ENCODE peak calls at places on chromosomes 12 and 14, in six cellular contexts. I, N, Q, D, S and J are unnamed samples.

GRCh38 chr12:24255920-24256635 is 306.6 kb upstream of the SOX5 start:
- DNase-seq in D (no peak), N (peak), S (no peak), Q (no peak), I (no peak), J (no peak)

GRCh38 chr14:90578283-90578985 is 181.6 kb downstream of the CALM1 start:
- DNase-seq in S (no peak), Q (no peak), D (no peak), I (no peak), N (no peak), J (no peak)

GRCh38 chr12:64229240-64229639 is 7.1 kb upstream of the KICS2 start:
- DNase-seq in D (no peak), N (no peak), Q (no peak), I (no peak), S (no peak), J (no peak)

GRCh38 chr14:100778078-100778927 is 47.6 kb upstream of the MEG3 start:
- DNase-seq in I (no peak), N (peak), D (no peak), Q (peak), S (no peak), J (no peak)

GRCh38 chr12:2507811-2508210 is 287.0 kb upstream of the FKBP4 start:
- DNase-seq in D (peak), I (no peak), N (no peak), S (no peak), Q (no peak), J (no peak)

GRCh38 chr12:15584366-15585041 is 204.7 kb downstream of the EPS8 start:
- DNase-seq in N (peak), Q (no peak), D (no peak), S (no peak), I (no peak), J (no peak)

GRCh38 chr12:40946612-40947194 is 241.4 kb upstream of the PDZRN4 start:
- DNase-seq in Q (no peak), I (no peak), D (no peak), S (no peak), N (peak), J (no peak)

GRCh38 chr14:75996488-75996887 is 10.9 kb downstream of the IFT43 start:
- DNase-seq in D (no peak), S (no peak), I (no peak), N (no peak), Q (no peak), J (no peak)

GRCh38 chr14:54040851-54041250 is 84.2 kb upstream of the BMP4 start:
- DNase-seq in I (no peak), D (no peak), N (no peak), Q (no peak), S (no peak), J (no peak)

GRCh38 chr14:69324341-69324931 is 64.5 kb downstream of the GALNT16 start:
- DNase-seq in Q (no peak), D (no peak), S (no peak), I (peak), N (no peak), J (no peak)

GRCh38 chr12:115044073-115044472 is 360.1 kb upstream of the TBX3 start:
- DNase-seq in I (no peak), Q (no peak), D (no peak), N (no peak), S (no peak), J (no peak)

GRCh38 chr12:1662761-1663439 is 28.0 kb upstream of the ADIPOR2 start:
- DNase-seq in N (peak), Q (no peak), S (no peak), D (peak), I (no peak), J (peak)

GRCh38 chr12:110766311-110767154 is 23.8 kb upstream of the PPP1CC start:
- DNase-seq in S (no peak), Q (no peak), N (no peak), D (no peak), I (no peak), J (no peak)

GRCh38 chr14:43479751-43480150 is 1027.3 kb downstream of the FSCB start:
- DNase-seq in Q (no peak), S (no peak), D (no peak), I (no peak), N (no peak), J (no peak)

GRCh38 chr14:74571441-74571841 is 40.6 kb downstream of the LTBP2 start:
- DNase-seq in N (no peak), I (no peak), D (no peak), Q (no peak), S (no peak), J (no peak)

GRCh38 chr14:80996049-80996901 is 40.9 kb downstream of the TSHR start:
- DNase-seq in N (peak), Q (no peak), D (peak), I (no peak), S (peak), J (no peak)

GRCh38 chr14:22598099-22598895 is at the start of gene ABHD4:
- DNase-seq in S (peak), N (peak), D (peak), Q (peak), I (peak), J (peak)

GRCh38 chr14:68598621-68599447 is 194.0 kb downstream of the ZFP36L1 start:
- DNase-seq in Q (no peak), D (peak), I (no peak), S (peak), N (no peak), J (no peak)

GRCh38 chr12:23694920-23695319 is 254.6 kb downstream of the SOX5 start:
- DNase-seq in Q (no peak), D (no peak), S (no peak), I (no peak), N (no peak), J (no peak)

DNA sequence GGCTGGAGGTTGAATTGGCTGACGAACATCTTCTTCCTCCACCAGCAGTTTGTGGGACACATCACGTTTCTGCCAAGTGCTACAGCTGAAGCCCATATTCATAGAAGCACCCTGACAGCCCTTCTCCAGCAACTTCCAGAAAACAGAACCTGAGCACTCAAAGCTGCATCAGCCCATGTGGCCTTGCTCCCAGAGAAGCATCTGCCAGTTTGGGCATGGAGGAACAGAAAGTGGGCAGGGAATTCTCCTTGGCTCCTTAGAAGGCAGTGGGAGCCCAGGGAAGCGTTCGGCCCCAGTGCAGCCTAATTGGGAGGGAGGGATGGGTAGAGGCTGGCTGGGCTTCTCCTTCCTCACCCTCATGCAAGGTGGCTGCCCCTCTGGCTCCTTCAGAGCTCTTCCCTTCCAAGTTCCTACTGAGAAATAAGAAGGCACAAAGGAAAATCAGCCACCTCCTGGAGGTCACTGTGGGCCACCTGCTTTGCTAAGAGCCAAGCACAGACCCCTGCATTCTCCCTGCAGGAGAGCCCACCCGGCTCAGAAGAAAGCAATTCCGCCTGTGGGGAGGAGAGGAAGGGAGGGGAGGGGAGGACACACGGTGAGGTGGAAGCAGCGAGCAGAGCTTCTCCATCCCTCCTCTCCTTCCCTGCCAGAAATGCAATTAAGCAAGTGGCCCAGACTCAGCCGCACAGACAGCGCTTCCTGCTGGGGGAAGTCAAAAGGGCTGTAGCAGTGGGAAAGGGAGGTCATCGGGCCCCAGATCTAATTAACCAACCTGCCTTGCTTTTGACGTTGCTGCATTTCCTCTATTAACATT is 4.2 kb upstream of the NGB start:
- DNase-seq in D (no peak), N (no peak), S (no peak), I (no peak), Q (no peak), J (no peak)
- TF ChIP-seq CTCF in D (no peak), N (no peak), S (no peak), I (no peak), Q (no peak), J (no peak)

DNA sequence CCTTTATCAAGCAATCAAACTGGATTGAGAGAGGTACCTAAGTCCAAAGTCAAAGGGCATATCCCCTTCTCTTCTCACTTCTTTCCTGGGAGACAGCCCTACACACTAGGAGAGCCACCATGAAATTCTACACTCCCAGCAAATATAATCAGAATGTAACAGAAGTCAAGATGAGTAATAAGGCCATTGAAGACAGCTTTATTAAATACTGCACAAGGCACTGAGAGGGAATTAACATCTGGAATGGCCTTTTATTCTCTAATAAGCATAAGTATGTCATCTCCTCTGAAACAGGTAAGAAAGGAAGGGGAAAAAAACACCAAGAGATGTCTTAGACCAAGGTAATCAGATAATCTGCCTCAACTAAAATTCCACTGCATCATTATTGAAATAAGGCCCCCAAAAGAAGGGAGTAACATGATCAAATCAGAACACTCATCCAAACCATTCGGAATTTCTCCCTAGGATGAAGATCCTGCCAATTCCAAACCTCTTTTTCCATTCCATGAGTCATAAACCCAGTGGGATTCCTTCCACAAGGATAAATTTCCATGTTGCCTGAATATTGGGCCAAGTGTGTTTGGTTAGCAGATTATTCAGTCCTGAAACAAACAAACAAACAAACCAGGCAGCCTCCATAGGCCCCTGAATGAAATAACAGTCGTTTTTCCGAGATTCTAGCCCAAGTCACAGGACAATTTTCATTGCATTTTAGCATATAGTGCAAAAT is 19.9 kb downstream of the SLC35F4 start:
- DNase-seq in N (no peak), I (no peak), D (no peak), Q (no peak), S (no peak), J (no peak)
- TF ChIP-seq CTCF in N (no peak), I (no peak), D (no peak), Q (no peak), S (no peak), J (no peak)

GRCh38 chr12:53602176-53602942 is 23.8 kb downstream of the ATF7 start:
- DNase-seq in I (no peak), Q (no peak), D (no peak), N (no peak), S (no peak), J (no peak)

GRCh38 chr12:53601296-53601847 is 24.8 kb downstream of the ATF7 start:
- DNase-seq in D (no peak), S (no peak), Q (no peak), I (no peak), N (no peak), J (no peak)

GRCh38 chr12:53600490-53601295 is 25.5 kb downstream of the ATF7 start:
- DNase-seq in N (no peak), I (no peak), D (no peak), S (no peak), Q (no peak), J (no peak)

GRCh38 chr12:53596920-53597363 is 29.2 kb downstream of the ATF7 start:
- DNase-seq in D (no peak), S (no peak), I (no peak), N (peak), Q (no peak), J (no peak)

GRCh38 chr12:53599579-53599978 is 26.6 kb downstream of the ATF7 start:
- DNase-seq in N (no peak), Q (no peak), D (no peak), I (no peak), S (no peak), J (no peak)
- TF ChIP-seq CTCF in N (peak), Q (peak), D (no peak), I (no peak), S (no peak), J (no peak)

GRCh38 chr12:126243814-126244213 is 1178.6 kb downstream of the AACS start:
- DNase-seq in N (no peak), S (no peak), Q (no peak), D (no peak), I (no peak), J (no peak)
- TF ChIP-seq CTCF in N (no peak), S (no peak), Q (no peak), D (no peak), I (no peak), J (no peak)

GRCh38 chr14:104900639-104901512 is 23.8 kb upstream of the PLD4 start:
- DNase-seq in D (no peak), S (no peak), Q (no peak), I (no peak), N (no peak), J (no peak)
- TF ChIP-seq CTCF in D (no peak), S (no peak), Q (no peak), I (no peak), N (no peak), J (no peak)

GRCh38 chr12:102990419-102990818 is 32.9 kb downstream of the ASCL1 start:
- DNase-seq in I (no peak), N (no peak), Q (no peak), D (no peak), S (no peak), J (no peak)
- TF ChIP-seq CTCF in I (no peak), N (no peak), Q (no peak), D (no peak), S (no peak), J (no peak)